ENCODE peak calls at places on chromosomes 12 and 14, in seven cellular contexts. L is AG20443, S is EL, Y is heart right ventricle, E is astrocyte of the spinal cord, W is neural progenitor cell, N is AG09319. F is an unnamed sample.

GRCh38 chr12:109630107-109630506 is 56.5 kb downstream of the MVK start:
- DNase-seq in L (no peak), S (no peak), Y (no peak), E (no peak), W (no peak), N (no peak), F (no peak)

GRCh38 chr12:113860950-113861349 is 105.2 kb downstream of the RBM19 start:
- DNase-seq in L (peak), S (peak), Y (no peak), E (peak), W (no peak), N (peak), F (peak)

GRCh38 chr14:57413849-57414248 is 23.5 kb downstream of the NAA30 start:
- DNase-seq in L (no peak), S (no peak), Y (no peak), E (no peak), W (no peak), N (no peak), F (no peak)

GRCh38 chr14:27528328-27528727 is 930.5 kb upstream of the NOVA1 start:
- DNase-seq in L (no peak), S (no peak), Y (no peak), E (peak), W (peak), N (no peak), F (no peak)

GRCh38 chr12:124640096-124640495 is 72.7 kb upstream of the NCOR2 start:
- DNase-seq in L (no peak), S (peak), Y (no peak), E (peak), W (no peak), N (no peak), F (peak)

GRCh38 chr14:66177935-66178334 is 308.2 kb upstream of the CCDC196 start:
- DNase-seq in L (no peak), S (no peak), Y (no peak), E (no peak), W (no peak), N (no peak), F (no peak)

GRCh38 chr14:92458136-92458958 is 55.2 kb upstream of the RIN3 start:
- DNase-seq in L (no peak), S (no peak), Y (no peak), E (no peak), W (no peak), N (no peak), F (no peak)

GRCh38 chr12:44874981-44875416 is 1.1 kb downstream of the NELL2 start:
- DNase-seq in L (peak), S (no peak), Y (no peak), E (no peak), W (peak), N (no peak), F (no peak)

GRCh38 chr14:90137807-90138206 is 76.0 kb downstream of the KCNK13 start:
- DNase-seq in L (no peak), S (peak), Y (no peak), E (peak), W (no peak), N (no peak), F (peak)

GRCh38 chr14:33493329-33493728 is 457.5 kb downstream of the EGLN3 start:
- DNase-seq in L (no peak), S (no peak), Y (no peak), E (no peak), W (no peak), N (no peak), F (no peak)

GRCh38 chr12:56983386-56983785 is 23.0 kb downstream of the ZBTB39 start:
- DNase-seq in L (no peak), S (no peak), Y (no peak), E (no peak), W (no peak), N (no peak), F (no peak)

GRCh38 chr14:80434574-80435321 is 223.4 kb upstream of the DIO2 start:
- DNase-seq in L (no peak), S (peak), Y (no peak), E (peak), W (no peak), N (no peak), F (peak)

GRCh38 chr12:22518067-22518719 is 26.1 kb downstream of the C2CD5 start:
- DNase-seq in L (no peak), S (peak), Y (no peak), E (peak), W (no peak), N (no peak), F (peak)

GRCh38 chr12:106976668-106977067 is 10.3 kb downstream of the MTERF2 start:
- DNase-seq in L (no peak), S (no peak), Y (no peak), E (no peak), W (no peak), N (no peak), F (no peak)

GRCh38 chr14:55306938-55307589 is 35.8 kb downstream of the FBXO34 start:
- DNase-seq in L (no peak), S (no peak), Y (no peak), E (no peak), W (peak), N (no peak), F (no peak)

GRCh38 chr12:110079477-110080400 is 31.4 kb upstream of the C12orf76 start:
- DNase-seq in L (no peak), S (no peak), Y (peak), E (no peak), W (no peak), N (no peak), F (no peak)

GRCh38 chr12:452667-453210 is 7.0 kb upstream of the B4GALNT3 start:
- DNase-seq in L (no peak), S (no peak), Y (peak), E (no peak), W (no peak), N (no peak), F (no peak)

GRCh38 chr12:124174949-124175348 is 119.9 kb upstream of the RFLNA start:
- DNase-seq in L (peak), S (no peak), Y (no peak), E (no peak), W (no peak), N (no peak), F (no peak)

GRCh38 chr12:10171954-10172353 is at the start of gene OLR1:
- DNase-seq in L (no peak), S (peak), Y (no peak), E (no peak), W (no peak), N (no peak), F (peak)

GRCh38 chr12:84604541-84604940 is 308.1 kb downstream of the SLC6A15 start:
- DNase-seq in L (peak), S (no peak), Y (no peak), E (no peak), W (no peak), N (no peak), F (no peak)

GRCh38 chr12:55760663-55761062 is 17.7 kb downstream of the GDF11 start:
- DNase-seq in L (no peak), S (no peak), Y (no peak), E (no peak), W (no peak), N (no peak), F (no peak)

GRCh38 chr12:28135801-28136439 is 54.3 kb upstream of the CCDC91 start:
- DNase-seq in L (no peak), S (no peak), Y (no peak), E (no peak), W (no peak), N (no peak), F (no peak)

GRCh38 chr14:103545915-103546650 is 16.4 kb downstream of the BAG5 start:
- DNase-seq in L (no peak), S (no peak), Y (no peak), E (no peak), W (no peak), N (no peak), F (no peak)

GRCh38 chr12:52147983-52148540 is 43.8 kb downstream of the KRT80 start:
- DNase-seq in L (no peak), S (no peak), Y (no peak), E (no peak), W (no peak), N (no peak), F (peak)